ENCODE peak calls at places on chromosomes 16 and 17, in seven cellular contexts. E is mesendoderm, W is hepatocyte, O is MM.1S, X is fibroblast of lung, Z is H9, C is endothelial cell of umbilical vein. Q is an unnamed sample. For H3K79me2, the result is how much of the 10 kb centered on the place peaks cover.

GRCh38 chr17:63274156-63274555 is 171.9 kb downstream of the CYB561 start:
- DNase-seq in E (no peak), W (no peak), O (no peak), X (peak), Z (no peak), C (no peak), Q (peak)

GRCh38 chr17:57935833-57936807 is 19.1 kb downstream of the CUEDC1 start:
- DNase-seq in E (peak), W (no peak), O (no peak), X (peak), Z (peak), C (no peak), Q (peak)

GRCh38 chr17:57284583-57284982 is 28.3 kb downstream of the MSI2 start:
- DNase-seq in E (no peak), W (no peak), O (peak), X (no peak), Z (no peak), C (no peak), Q (no peak)

GRCh38 chr17:60165223-60165622 is 15.4 kb downstream of the CA4 start:
- DNase-seq in E (no peak), W (no peak), O (no peak), X (no peak), Z (no peak), C (no peak), Q (no peak)

GRCh38 chr16:637081-638018 is 1.2 kb upstream of the METTL26 start:
- DNase-seq in E (peak), W (peak), O (peak), X (peak), Z (peak), C (no peak), Q (peak)

GRCh38 chr16:2786826-2787151 is 571 bp downstream of the PRSS33 start:
- DNase-seq in E (no peak), W (no peak), O (no peak), X (no peak), Z (no peak), C (no peak), Q (no peak)

GRCh38 chr16:77868478-77868877 is 80.1 kb downstream of the VAT1L start:
- DNase-seq in E (no peak), W (no peak), O (peak), X (no peak), Z (no peak), C (no peak), Q (no peak)

GRCh38 chr17:19237389-19238166 is 412 bp downstream of the EPN2 start:
- DNase-seq in E (peak), W (peak), O (peak), X (no peak), Z (peak), C (peak), Q (peak)

GRCh38 chr17:2685696-2686095 is 25.9 kb downstream of the CLUH start:
- DNase-seq in E (no peak), W (no peak), O (no peak), X (no peak), Z (peak), C (no peak), Q (peak)

GRCh38 chr17:64783556-64784352 is 121.6 kb upstream of the SMURF2 start:
- DNase-seq in E (no peak), W (no peak), O (no peak), X (no peak), Z (no peak), C (no peak), Q (peak)

GRCh38 chr16:84410361-84411138 is 42.2 kb downstream of the ATP2C2 start:
- DNase-seq in E (no peak), W (no peak), O (no peak), X (no peak), Z (no peak), C (no peak), Q (no peak)

GRCh38 chr16:11682655-11683096 is 14.4 kb downstream of the SNN start:
- DNase-seq in E (no peak), W (no peak), O (peak), X (peak), Z (no peak), C (no peak), Q (peak)

GRCh38 chr16:14307059-14307531 is 236.0 kb downstream of the MRTFB start:
- DNase-seq in E (peak), W (no peak), O (no peak), X (no peak), Z (no peak), C (no peak), Q (peak)
- H3K79me2 ChIP-seq in E (under half), W (under half), O (half or more), X (half or more), Z (under half), C (under half), Q (half or more)

GRCh38 chr16:75702247-75702646 is 986 bp upstream of the DUXB start:
- DNase-seq in E (peak), W (peak), O (no peak), X (no peak), Z (no peak), C (no peak), Q (no peak)
- H3K79me2 ChIP-seq in E (under half), W (under half), O (under half), X (under half), Z (under half), C (under half), Q (under half)

DNA sequence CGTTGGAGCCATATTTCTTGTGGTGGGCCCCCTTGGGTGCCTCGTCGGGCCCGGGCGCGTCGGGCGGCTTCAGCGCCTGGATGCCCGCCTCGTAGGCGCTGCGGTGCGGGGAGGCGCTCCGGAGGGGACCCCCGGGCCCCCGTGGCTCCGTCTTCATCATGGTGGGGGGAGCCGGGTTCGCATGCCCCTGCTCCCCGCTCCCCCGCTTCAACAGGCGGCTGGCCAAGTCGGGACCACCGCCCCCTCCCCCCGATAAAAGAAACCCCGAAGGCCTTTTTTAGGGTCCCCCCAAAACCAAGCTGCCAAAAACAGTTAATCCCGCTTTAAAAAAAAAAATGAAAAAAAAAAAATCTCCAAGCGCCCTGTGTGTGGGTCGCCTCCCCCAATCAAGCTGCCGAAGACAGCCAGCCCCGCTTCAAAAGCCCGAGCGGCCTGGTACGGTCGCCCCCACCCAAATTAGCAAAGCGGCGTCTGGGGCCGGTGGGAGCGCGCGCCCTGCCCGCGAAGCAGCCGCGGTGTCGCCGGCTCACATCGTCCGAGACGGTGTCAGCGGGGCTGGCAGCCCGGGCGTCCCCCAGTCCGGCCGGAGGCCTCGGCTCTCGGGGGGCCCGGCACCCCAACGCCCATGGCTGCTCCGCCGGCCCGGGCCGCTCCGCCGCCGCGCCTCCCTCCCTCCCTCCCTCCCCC is at the start of gene PPP1R9B:
- DNase-seq in E (no peak), W (no peak), O (no peak), X (no peak), Z (no peak), C (no peak), Q (peak)
- H3K79me2 ChIP-seq in E (under half), W (half or more), O (half or more), X (half or more), Z (under half), C (half or more), Q (half or more)

GRCh38 chr16:58123896-58124600 is 5.1 kb downstream of the CFAP20 start:
- DNase-seq in E (no peak), W (no peak), O (no peak), X (no peak), Z (no peak), C (peak), Q (peak)
- H3K79me2 ChIP-seq in E (half or more), W (half or more), O (half or more), X (half or more), Z (under half), C (half or more), Q (half or more)

GRCh38 chr17:39484178-39484577 is 22.9 kb downstream of the CDK12 start:
- DNase-seq in E (no peak), W (no peak), O (no peak), X (no peak), Z (no peak), C (no peak), Q (no peak)
- H3K79me2 ChIP-seq in E (under half), W (half or more), O (under half), X (under half), Z (under half), C (under half), Q (under half)

GRCh38 chr16:56990407-56991286 is 1.3 kb downstream of the NLRC5 start:
- DNase-seq in E (no peak), W (no peak), O (no peak), X (no peak), Z (no peak), C (no peak), Q (peak)

GRCh38 chr16:56994311-56994710 is 5.0 kb downstream of the NLRC5 start:
- DNase-seq in E (no peak), W (no peak), O (no peak), X (no peak), Z (no peak), C (no peak), Q (no peak)

GRCh38 chr16:56995136-56995805 is 5.9 kb downstream of the NLRC5 start:
- DNase-seq in E (no peak), W (no peak), O (no peak), X (no peak), Z (no peak), C (no peak), Q (no peak)

GRCh38 chr16:56989988-56990387 is 631 bp downstream of the NLRC5 start:
- DNase-seq in E (no peak), W (no peak), O (no peak), X (no peak), Z (no peak), C (no peak), Q (no peak)

GRCh38 chr16:56993204-56993603 is 3.8 kb downstream of the NLRC5 start:
- DNase-seq in E (no peak), W (no peak), O (no peak), X (no peak), Z (no peak), C (no peak), Q (no peak)
- H3K79me2 ChIP-seq in E (under half), W (under half), O (under half), X (half or more), Z (under half), C (under half), Q (half or more)

GRCh38 chr16:68273459-68273858 is 9.1 kb downstream of the SLC7A6 start:
- DNase-seq in E (no peak), W (no peak), O (no peak), X (no peak), Z (no peak), C (no peak), Q (no peak)
- H3K79me2 ChIP-seq in E (under half), W (half or more), O (half or more), X (under half), Z (under half), C (half or more), Q (half or more)

DNA sequence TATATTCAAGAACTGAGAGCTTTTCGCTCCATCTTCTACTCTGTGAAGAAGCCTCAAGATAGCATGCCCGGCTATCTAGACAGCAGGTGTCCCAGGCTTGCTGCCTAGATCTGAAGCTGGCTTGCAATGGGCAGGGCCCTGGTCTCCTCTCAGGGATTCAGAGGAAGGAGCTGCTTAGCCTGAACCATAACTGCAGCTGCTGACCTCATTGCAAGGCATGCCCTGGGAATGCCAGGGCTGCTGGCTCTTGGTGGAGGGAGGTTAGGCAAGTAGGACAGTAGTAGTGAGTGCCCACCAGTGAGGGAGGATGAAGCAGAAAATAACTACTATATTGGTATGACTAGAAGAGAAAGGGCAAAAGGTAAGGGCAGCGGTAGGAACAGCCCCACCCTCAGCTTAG is 21.3 kb upstream of the SLC35B1 start:
- DNase-seq in E (no peak), W (no peak), O (no peak), X (no peak), Z (no peak), C (no peak), Q (no peak)
- H3K79me2 ChIP-seq in E (under half), W (under half), O (half or more), X (under half), Z (under half), C (under half), Q (under half)

GRCh38 chr16:58002411-58002790 is 1.2 kb downstream of the USB1 start:
- DNase-seq in E (no peak), W (no peak), O (no peak), X (no peak), Z (no peak), C (no peak), Q (peak)
- H3K79me2 ChIP-seq in E (under half), W (under half), O (under half), X (under half), Z (under half), C (under half), Q (under half)

Q was measured in osteoblast.